ENCODE peak calls at places on chromosomes 4 and X, in six cellular contexts. M is stimulated activated CD4-positive, alpha-beta T cell treated with anti-CD3 and anti-CD28 coated beads, Interleukin-1b, Interleukin-23, amount 100 ng/mL, for 24 hours; U is posterior cingulate gyrus; E is activated naive CD4-positive, alpha-beta T cell treated with anti-CD3 and anti-CD28 coated beads, Interleukin-2, amount 50 U/mL, for 72 hours; Y is NCI-H2081; A is mammary epithelial cell. S is an unnamed sample.

GRCh38 chr4:113411496-113411938 is 350.0 kb downstream of the CAMK2D start:
- DNase-seq in E (no peak), Y (no peak), A (peak), U (no peak), M (no peak), S (peak)

GRCh38 chrX:25012433-25012735 is 3.4 kb downstream of the ARX start:
- DNase-seq in M (no peak), A (no peak), U (no peak), E (no peak), Y (no peak), S (no peak)

GRCh38 chr4:106258145-106259045 is 57.6 kb downstream of the TBCK start:
- DNase-seq in Y (no peak), U (no peak), E (no peak), M (no peak), A (no peak), S (no peak)

GRCh38 chrX:13288671-13289070 is 31.2 kb downstream of the ATXN3L start:
- DNase-seq in M (no peak), E (no peak), Y (no peak), U (no peak), A (no peak), S (no peak)

GRCh38 chrX:154918060-154918483 is 31.9 kb downstream of the F8A1 start:
- DNase-seq in M (no peak), A (peak), Y (peak), U (peak), E (no peak), S (peak)

GRCh38 chrX:154136627-154137161 is 7.3 kb upstream of the OPN1LW start:
- DNase-seq in M (peak), Y (peak), U (peak), A (peak), E (peak), S (peak)

GRCh38 chrX:37867509-37868153 is 20.3 kb upstream of the DYNLT3 start:
- DNase-seq in U (no peak), E (no peak), A (no peak), M (no peak), Y (no peak), S (no peak)

GRCh38 chr4:87270144-87270543 is 49.7 kb upstream of the KLHL8 start:
- DNase-seq in A (peak), U (no peak), M (no peak), Y (no peak), E (no peak), S (peak)

GRCh38 chrX:53294024-53294648 is 12.8 kb upstream of the IQSEC2 start:
- DNase-seq in U (no peak), A (no peak), Y (no peak), M (no peak), E (no peak), S (no peak)

GRCh38 chrX:45502396-45502795 is 301.7 kb upstream of the DIPK2B start:
- DNase-seq in Y (no peak), A (no peak), U (no peak), E (no peak), M (no peak), S (no peak)

GRCh38 chr4:1706358-1706757 is 5.8 kb downstream of the SLBP start:
- DNase-seq in A (no peak), E (peak), M (no peak), Y (no peak), U (no peak), S (no peak)

GRCh38 chrX:140712413-140713173 is 3.0 kb downstream of the LINC00632 start:
- DNase-seq in E (no peak), Y (no peak), A (no peak), M (no peak), U (peak), S (peak)

GRCh38 chrX:40644175-40644574 is 3.2 kb downstream of the CXorf38 start:
- DNase-seq in A (no peak), E (no peak), U (no peak), Y (no peak), M (no peak), S (no peak)

GRCh38 chr4:111836601-111837000 is 308.7 kb upstream of the FAM241A start:
- DNase-seq in M (no peak), U (no peak), A (no peak), Y (no peak), E (no peak), S (no peak)

GRCh38 chr4:128177376-128177959 is 110.1 kb downstream of the PGRMC2 start:
- DNase-seq in M (no peak), U (no peak), A (peak), Y (no peak), E (no peak), S (no peak)

GRCh38 chr4:56049428-56050212 is 100.9 kb downstream of the CEP135 start:
- DNase-seq in E (no peak), A (peak), Y (peak), U (peak), M (no peak), S (peak)

GRCh38 chr4:174134361-174134760 is 149.1 kb downstream of the FBXO8 start:
- DNase-seq in A (no peak), M (no peak), Y (no peak), U (no peak), E (no peak), S (no peak)

GRCh38 chr4:156968479-156968984 is 3.1 kb downstream of the PDGFC start:
- DNase-seq in E (no peak), U (peak), Y (peak), A (peak), M (no peak), S (peak)

GRCh38 chrX:152895724-152896420 is 2.0 kb upstream of the ZNF185 start:
- DNase-seq in M (no peak), E (peak), U (no peak), A (peak), Y (no peak), S (no peak)

GRCh38 chr4:26023191-26023972 is 109.4 kb downstream of the SMIM20 start:
- DNase-seq in Y (no peak), U (no peak), M (no peak), A (no peak), E (no peak), S (no peak)

GRCh38 chr4:108902769-108903168 is 139.9 kb upstream of the ETNPPL start:
- DNase-seq in E (no peak), U (no peak), Y (no peak), A (no peak), M (no peak), S (no peak)

GRCh38 chrX:40809210-40809609 is 73.9 kb upstream of the MED14 start:
- DNase-seq in A (peak), U (no peak), Y (no peak), M (no peak), E (no peak), S (no peak)

GRCh38 chr4:183288955-183289354 is 31.1 kb downstream of the CLDN22 start:
- DNase-seq in Y (no peak), E (no peak), A (no peak), U (no peak), M (no peak), S (no peak)

GRCh38 chr4:23788460-23788859 is 101.4 kb downstream of the PPARGC1A start:
- DNase-seq in M (no peak), Y (no peak), U (no peak), A (no peak), E (no peak), S (no peak)

GRCh38 chrX:108224218-108224617 is 132.6 kb downstream of the ATG4A start:
- DNase-seq in E (no peak), M (no peak), Y (no peak), A (no peak), U (no peak), S (no peak)